ENCODE peak calls at places on chromosomes 3 and 15, in eight cellular contexts. V, E, C, P, L, R, U and Q are unnamed samples.

GRCh38 chr3:79414035-79414434 is 353.8 kb downstream of the ROBO1 start:
- DNase-seq in V (no peak), E (no peak), C (no peak), P (no peak), L (no peak), R (no peak), U (no peak), Q (no peak)

GRCh38 chr3:133574260-133574881 is 885 bp downstream of the CDV3 start:
- DNase-seq in V (peak), E (peak), C (peak), P (peak), L (peak), R (no peak), U (peak), Q (peak)

GRCh38 chr15:26656080-26656479 is 116.8 kb downstream of the GABRB3 start:
- DNase-seq in V (no peak), E (no peak), C (no peak), P (no peak), L (no peak), R (no peak), U (no peak), Q (no peak)

GRCh38 chr15:78550815-78551214 is 10.6 kb downstream of the PSMA4 start:
- DNase-seq in V (no peak), E (no peak), C (no peak), P (no peak), L (no peak), R (no peak), U (no peak), Q (no peak)

GRCh38 chr15:40762919-40763800 is 708 bp upstream of the GCHFR start:
- DNase-seq in V (peak), E (no peak), C (peak), P (no peak), L (no peak), R (no peak), U (peak), Q (no peak)

GRCh38 chr15:39756806-39757522 is 25.7 kb downstream of the FSIP1 start:
- DNase-seq in V (no peak), E (peak), C (no peak), P (no peak), L (peak), R (no peak), U (peak), Q (no peak)

GRCh38 chr3:72999971-73000370 is 3.4 kb downstream of the PPP4R2 start:
- DNase-seq in V (no peak), E (no peak), C (no peak), P (no peak), L (no peak), R (no peak), U (peak), Q (no peak)

GRCh38 chr3:10514407-10515069 is 9.2 kb upstream of the ATP2B2 start:
- DNase-seq in V (no peak), E (no peak), C (no peak), P (no peak), L (no peak), R (no peak), U (no peak), Q (no peak)

GRCh38 chr3:140276698-140277097 is 341.7 kb downstream of the CLSTN2 start:
- DNase-seq in V (no peak), E (peak), C (no peak), P (peak), L (no peak), R (no peak), U (no peak), Q (no peak)

GRCh38 chr15:39254181-39254580 is 326.7 kb upstream of the THBS1 start:
- DNase-seq in V (no peak), E (no peak), C (no peak), P (no peak), L (no peak), R (no peak), U (no peak), Q (no peak)

GRCh38 chr3:78895528-78895927 is 872.3 kb downstream of the ROBO1 start:
- DNase-seq in V (no peak), E (no peak), C (no peak), P (no peak), L (no peak), R (no peak), U (no peak), Q (no peak)

GRCh38 chr15:101458908-101459578 is 30.5 kb downstream of the PCSK6 start:
- DNase-seq in V (no peak), E (no peak), C (no peak), P (no peak), L (peak), R (no peak), U (no peak), Q (no peak)

GRCh38 chr3:102174312-102174712 is 260.5 kb upstream of the ZPLD1 start:
- DNase-seq in V (no peak), E (no peak), C (no peak), P (no peak), L (no peak), R (no peak), U (no peak), Q (no peak)

GRCh38 chr3:149339931-149340309 is 6.5 kb upstream of the TM4SF18 start:
- DNase-seq in V (peak), E (peak), C (peak), P (no peak), L (peak), R (no peak), U (no peak), Q (no peak)